ENCODE peak calls at places on chromosomes 16 and 17, in four cellular contexts. One of them, this sample, is unnamed.

GRCh38 chr17:61809816-61810392 is 53.4 kb downstream of the BRIP1 start:
- DNase-seq in BJ: no peak
- DNase-seq in mammary epithelial cell: peak
- DNase-seq in DND-41: no peak
- DNase-seq in this sample: peak

GRCh38 chr17:66687570-66688284 is 147.2 kb upstream of the CACNG5 start:
- DNase-seq in mammary epithelial cell: no peak
- DNase-seq in DND-41: no peak
- DNase-seq in BJ: no peak
- DNase-seq in this sample: no peak

GRCh38 chr16:78462261-78463208 is 363.1 kb downstream of the WWOX start:
- DNase-seq in DND-41: no peak
- DNase-seq in BJ: no peak
- DNase-seq in mammary epithelial cell: no peak
- DNase-seq in this sample: no peak

GRCh38 chr17:66791337-66791736 is 43.6 kb upstream of the CACNG5 start:
- DNase-seq in BJ: no peak
- DNase-seq in DND-41: no peak
- DNase-seq in mammary epithelial cell: no peak
- DNase-seq in this sample: no peak

GRCh38 chr17:79695293-79696158 is 35.2 kb upstream of the ENPP7 start:
- DNase-seq in mammary epithelial cell: no peak
- DNase-seq in DND-41: no peak
- DNase-seq in BJ: no peak
- DNase-seq in this sample: peak

GRCh38 chr17:927611-928461 is 51.7 kb downstream of the NXN start:
- DNase-seq in BJ: peak
- DNase-seq in mammary epithelial cell: peak
- DNase-seq in DND-41: no peak
- DNase-seq in this sample: peak

GRCh38 chr17:56912105-56912999 is 1.5 kb downstream of the TRIM25 start:
- DNase-seq in mammary epithelial cell: no peak
- DNase-seq in BJ: no peak
- DNase-seq in DND-41: no peak
- DNase-seq in this sample: peak

GRCh38 chr16:66996324-66996982 is 8.1 kb downstream of the CES4A start:
- DNase-seq in mammary epithelial cell: peak
- DNase-seq in DND-41: no peak
- DNase-seq in BJ: peak
- DNase-seq in this sample: peak

GRCh38 chr17:82536220-82537201 is 17.0 kb downstream of the FOXK2 start:
- DNase-seq in DND-41: no peak
- DNase-seq in mammary epithelial cell: peak
- DNase-seq in BJ: peak
- DNase-seq in this sample: peak

GRCh38 chr17:68080411-68081150 is 45.0 kb downstream of the KPNA2 start:
- DNase-seq in mammary epithelial cell: no peak
- DNase-seq in BJ: no peak
- DNase-seq in DND-41: no peak
- DNase-seq in this sample: no peak

GRCh38 chr16:11916524-11917285 is 949 bp upstream of the GSPT1 start:
- DNase-seq in mammary epithelial cell: peak
- DNase-seq in BJ: no peak
- DNase-seq in DND-41: no peak
- DNase-seq in this sample: peak

GRCh38 chr16:86566966-86567700 is 504 bp downstream of the FOXC2 start:
- DNase-seq in DND-41: no peak
- DNase-seq in mammary epithelial cell: peak
- DNase-seq in BJ: no peak
- DNase-seq in this sample: peak

GRCh38 chr16:85733839-85734170 is 17.1 kb downstream of the C16orf74 start:
- DNase-seq in DND-41: no peak
- DNase-seq in mammary epithelial cell: no peak
- DNase-seq in BJ: no peak
- DNase-seq in this sample: no peak

GRCh38 chr17:13030459-13031305 is 12.9 kb upstream of the ELAC2 start:
- DNase-seq in mammary epithelial cell: peak
- DNase-seq in BJ: no peak
- DNase-seq in DND-41: peak
- DNase-seq in this sample: peak

GRCh38 chr17:15351925-15352324 is 10.5 kb upstream of the TEKT3 start:
- DNase-seq in mammary epithelial cell: peak
- DNase-seq in BJ: peak
- DNase-seq in DND-41: no peak
- DNase-seq in this sample: peak

GRCh38 chr17:56835259-56835575 is 1.3 kb downstream of the DGKE start:
- DNase-seq in DND-41: no peak
- DNase-seq in mammary epithelial cell: no peak
- DNase-seq in BJ: no peak
- DNase-seq in this sample: peak

GRCh38 chr16:55043499-55043898 is 112.8 kb downstream of the IRX5 start:
- DNase-seq in mammary epithelial cell: no peak
- DNase-seq in BJ: no peak
- DNase-seq in DND-41: no peak
- DNase-seq in this sample: no peak
- TF ChIP-seq CTCF in mammary epithelial cell: no peak
- TF ChIP-seq CTCF in BJ: no peak
- TF ChIP-seq CTCF in DND-41: peak
- TF ChIP-seq CTCF in this sample: no peak

GRCh38 chr17:2723505-2723996 is 12.0 kb upstream of the CLUH start:
- DNase-seq in mammary epithelial cell: no peak
- DNase-seq in DND-41: no peak
- DNase-seq in BJ: no peak
- DNase-seq in this sample: no peak

GRCh38 chr17:2721603-2722002 is 10.0 kb upstream of the CLUH start:
- DNase-seq in DND-41: no peak
- DNase-seq in mammary epithelial cell: peak
- DNase-seq in BJ: no peak
- DNase-seq in this sample: no peak

GRCh38 chr17:2722611-2723010 is 11.0 kb upstream of the CLUH start:
- DNase-seq in mammary epithelial cell: no peak
- DNase-seq in BJ: no peak
- DNase-seq in DND-41: no peak
- DNase-seq in this sample: no peak

GRCh38 chr17:2723997-2724782 is 12.6 kb upstream of the CLUH start:
- DNase-seq in DND-41: no peak
- DNase-seq in mammary epithelial cell: no peak
- DNase-seq in BJ: no peak
- DNase-seq in this sample: no peak

DNA sequence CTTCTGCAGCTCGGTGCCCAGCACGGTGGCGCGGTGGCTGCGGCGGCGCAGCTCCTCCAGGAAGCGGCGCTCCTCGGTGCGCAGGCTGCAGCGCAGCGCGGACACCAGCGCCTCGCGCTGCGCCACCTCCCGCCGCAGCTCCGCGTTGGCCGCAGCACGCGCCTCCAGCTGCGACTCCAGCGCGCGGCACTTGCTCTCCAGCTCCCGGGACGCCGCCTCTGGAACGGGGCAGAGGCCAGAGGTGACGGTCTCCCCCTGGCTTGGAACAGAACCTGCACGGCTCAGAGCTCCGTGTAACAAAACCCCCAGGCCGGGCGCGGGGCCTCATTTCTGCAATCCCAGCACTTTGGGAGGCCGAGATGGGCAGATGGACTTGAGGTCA is 13.2 kb upstream of the CLUH start:
- DNase-seq in mammary epithelial cell: peak
- DNase-seq in BJ: no peak
- DNase-seq in DND-41: no peak
- DNase-seq in this sample: no peak
- TF ChIP-seq CTCF in mammary epithelial cell: no peak
- TF ChIP-seq CTCF in BJ: no peak
- TF ChIP-seq CTCF in DND-41: no peak
- TF ChIP-seq CTCF in this sample: no peak

DNA sequence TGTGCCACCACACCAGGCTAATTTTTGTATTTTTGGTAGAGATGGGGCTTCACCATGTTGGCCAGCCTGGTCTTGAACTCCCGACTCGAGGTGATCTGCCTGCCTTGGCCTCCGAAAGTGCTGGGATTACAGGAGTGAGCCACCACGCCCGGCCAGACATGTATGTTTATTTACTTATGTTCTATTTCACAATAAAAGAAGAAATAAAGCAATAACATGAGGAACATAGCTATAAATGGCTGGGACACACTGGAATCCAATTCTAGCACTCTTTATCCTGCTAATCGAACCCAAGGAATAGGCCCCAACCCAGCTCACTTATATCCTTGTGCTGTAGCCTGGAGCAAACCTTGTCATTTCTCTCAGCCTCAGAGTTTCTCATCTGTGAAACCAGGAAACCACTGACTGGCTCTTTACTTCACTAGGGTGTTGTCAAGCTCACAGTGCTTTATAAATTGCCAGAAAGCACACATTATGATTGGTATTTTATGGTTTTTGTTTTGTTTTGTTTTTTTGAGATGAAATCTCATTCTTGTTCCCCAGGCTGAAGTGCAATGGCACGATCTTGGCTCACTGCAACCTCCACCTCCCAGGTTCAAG is 4.3 kb upstream of the ODAD4 start:
- DNase-seq in DND-41: no peak
- DNase-seq in mammary epithelial cell: no peak
- DNase-seq in BJ: no peak
- DNase-seq in this sample: peak
- TF ChIP-seq CTCF in DND-41: no peak
- TF ChIP-seq CTCF in mammary epithelial cell: no peak
- TF ChIP-seq CTCF in BJ: no peak
- TF ChIP-seq CTCF in this sample: no peak

GRCh38 chr17:18087610-18088491 is at the start of gene DRG2:
- DNase-seq in DND-41: peak
- DNase-seq in BJ: peak
- DNase-seq in mammary epithelial cell: peak
- DNase-seq in this sample: peak

GRCh38 chr17:18089613-18090012 is 1.9 kb downstream of the DRG2 start:
- DNase-seq in mammary epithelial cell: no peak
- DNase-seq in BJ: no peak
- DNase-seq in DND-41: no peak
- DNase-seq in this sample: no peak

GRCh38 chr17:18099516-18099915 is 9.0 kb upstream of the MYO15A start:
- DNase-seq in DND-41: no peak
- DNase-seq in mammary epithelial cell: no peak
- DNase-seq in BJ: no peak
- DNase-seq in this sample: no peak

GRCh38 chr17:18094409-18094807 is 6.7 kb downstream of the DRG2 start:
- DNase-seq in BJ: no peak
- DNase-seq in mammary epithelial cell: no peak
- DNase-seq in DND-41: no peak
- DNase-seq in this sample: no peak

DNA sequence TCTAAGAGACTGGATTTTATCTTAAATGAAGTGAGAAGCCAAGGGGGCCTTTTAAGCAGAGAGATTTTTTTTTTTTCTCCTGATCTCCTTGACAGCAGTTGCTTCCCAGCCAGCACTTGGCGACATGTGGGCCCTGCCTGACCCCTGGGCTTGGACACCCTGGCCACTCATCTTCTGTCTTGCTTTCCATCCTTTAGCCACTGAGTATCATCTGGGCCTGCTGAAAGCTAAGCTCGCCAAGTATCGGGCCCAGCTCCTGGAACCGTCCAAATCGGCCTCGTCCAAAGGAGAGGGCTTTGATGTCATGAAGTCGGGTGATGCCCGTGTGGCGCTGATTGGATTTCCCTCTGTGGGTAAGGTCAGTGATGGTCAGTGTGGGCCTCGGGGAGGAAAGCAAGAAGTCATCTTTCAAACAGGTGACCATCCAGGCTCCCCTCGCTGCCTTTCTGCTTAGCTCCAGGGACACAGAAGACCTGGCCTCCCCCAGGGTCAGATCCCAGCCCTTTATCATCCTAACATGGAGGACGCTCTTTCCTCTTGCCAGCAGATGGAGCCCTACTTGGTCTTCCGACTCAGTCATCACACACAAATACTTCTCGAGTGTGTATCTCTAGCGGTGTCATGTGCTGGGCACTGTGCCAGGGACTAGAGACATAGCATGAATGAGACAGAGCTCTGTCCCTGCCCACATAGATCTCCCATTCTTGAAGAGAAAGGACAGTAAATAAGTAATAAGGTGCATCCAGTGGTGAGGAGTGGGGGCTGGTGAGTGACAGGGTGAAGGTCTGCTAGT is 6.1 kb downstream of the DRG2 start:
- DNase-seq in mammary epithelial cell: peak
- DNase-seq in BJ: no peak
- DNase-seq in DND-41: peak
- DNase-seq in this sample: peak
- TF ChIP-seq CTCF in mammary epithelial cell: peak
- TF ChIP-seq CTCF in BJ: peak
- TF ChIP-seq CTCF in DND-41: peak
- TF ChIP-seq CTCF in this sample: peak

GRCh38 chr16:29310852-29311314 is 95.6 kb downstream of the NPIPB11 start:
- DNase-seq in BJ: no peak
- DNase-seq in mammary epithelial cell: no peak
- DNase-seq in DND-41: no peak
- DNase-seq in this sample: no peak
- TF ChIP-seq CTCF in BJ: no peak
- TF ChIP-seq CTCF in mammary epithelial cell: no peak
- TF ChIP-seq CTCF in DND-41: no peak
- TF ChIP-seq CTCF in this sample: no peak

This sample was measured in MCF 10A.